ENCODE peak calls at places on chromosomes 6 and 20, in nine cellular contexts. Q is transverse colon, D is dorsolateral prefrontal cortex, O is Peyer's patch, S is AG04450, M is esophagus muscularis mucosa, H is stomach, P is GM23338, T is left lung. B is an unnamed sample.

GRCh38 chr6:156347251-156348049 is 429.7 kb upstream of the ARID1B start:
- DNase-seq in Q (no peak), D (no peak), O (no peak), S (peak), M (peak), H (no peak), P (no peak), T (no peak), B (no peak)

GRCh38 chr20:54103067-54103761 is 32.8 kb upstream of the BCAS1 start:
- DNase-seq in Q (peak), D (no peak), O (peak), S (no peak), M (no peak), H (peak), P (peak), T (peak), B (peak)

GRCh38 chr20:50527068-50527605 is 17.0 kb downstream of the PTPN1 start:
- DNase-seq in Q (no peak), D (no peak), O (no peak), S (no peak), M (peak), H (no peak), P (no peak), T (no peak), B (no peak)

GRCh38 chr6:81894788-81895221 is 142.3 kb upstream of the TENT5A start:
- DNase-seq in Q (no peak), D (peak), O (no peak), S (no peak), M (no peak), H (no peak), P (no peak), T (no peak), B (no peak)

GRCh38 chr6:24980507-24981384 is 45.0 kb upstream of the RIPOR2 start:
- DNase-seq in Q (no peak), D (no peak), O (no peak), S (no peak), M (no peak), H (no peak), P (peak), T (no peak), B (no peak)

GRCh38 chr20:62961310-62961783 is 8.8 kb downstream of the SLC17A9 start:
- DNase-seq in Q (no peak), D (no peak), O (no peak), S (no peak), M (no peak), H (no peak), P (no peak), T (peak), B (no peak)

GRCh38 chr6:19837511-19838441 is 606 bp downstream of the ID4 start:
- DNase-seq in Q (peak), D (no peak), O (no peak), S (no peak), M (no peak), H (peak), P (peak), T (peak), B (peak)

GRCh38 chr6:2259002-2259494 is 13.6 kb upstream of the GMDS start:
- DNase-seq in Q (peak), D (no peak), O (no peak), S (no peak), M (peak), H (peak), P (no peak), T (no peak), B (no peak)

GRCh38 chr6:32153252-32153834 is 598 bp upstream of the PPT2 start:
- DNase-seq in Q (no peak), D (no peak), O (peak), S (no peak), M (no peak), H (peak), P (peak), T (no peak), B (peak)

GRCh38 chr6:78947962-78948361 is 80.6 kb downstream of the IRAK1BP1 start:
- DNase-seq in Q (no peak), D (no peak), O (no peak), S (peak), M (no peak), H (no peak), P (no peak), T (no peak), B (no peak)

GRCh38 chr6:53986165-53986720 is 125.0 kb upstream of the MLIP start:
- DNase-seq in Q (peak), D (no peak), O (no peak), S (peak), M (no peak), H (no peak), P (peak), T (no peak), B (no peak)

GRCh38 chr20:45892049-45892816 is 1.1 kb downstream of the CTSA start:
- DNase-seq in Q (peak), D (no peak), O (no peak), S (no peak), M (no peak), H (peak), P (peak), T (peak), B (no peak)

GRCh38 chr20:34689486-34689885 is 12.6 kb upstream of the PIGU start:
- DNase-seq in Q (no peak), D (no peak), O (no peak), S (no peak), M (no peak), H (no peak), P (no peak), T (no peak), B (no peak)

GRCh38 chr6:7200598-7201443 is 93.1 kb downstream of the RREB1 start:
- DNase-seq in Q (peak), D (no peak), O (no peak), S (no peak), M (no peak), H (peak), P (no peak), T (no peak), B (peak)

GRCh38 chr20:48845000-48845399 is 17.2 kb upstream of the PREX1 start:
- DNase-seq in Q (no peak), D (no peak), O (no peak), S (no peak), M (no peak), H (no peak), P (no peak), T (no peak), B (no peak)

GRCh38 chr20:63740501-63741353 is 1.2 kb downstream of the SLC2A4RG start:
- DNase-seq in Q (peak), D (no peak), O (peak), S (peak), M (peak), H (peak), P (peak), T (peak), B (peak)

GRCh38 chr6:43733471-43734293 is 36.3 kb upstream of the VEGFA start:
- DNase-seq in Q (no peak), D (no peak), O (peak), S (no peak), M (no peak), H (peak), P (no peak), T (no peak), B (no peak)

GRCh38 chr20:57629976-57630525 is 9.8 kb upstream of the ZBP1 start:
- DNase-seq in Q (no peak), D (no peak), O (peak), S (no peak), M (no peak), H (no peak), P (no peak), T (no peak), B (no peak)

GRCh38 chr6:35730745-35731413 is 6.0 kb upstream of the ARMC12 start:
- DNase-seq in Q (no peak), D (no peak), O (no peak), S (no peak), M (no peak), H (no peak), P (no peak), T (no peak), B (no peak)

GRCh38 chr6:166955865-166956443 is 396 bp downstream of the RNASET2 start:
- DNase-seq in Q (no peak), D (no peak), O (no peak), S (no peak), M (no peak), H (peak), P (peak), T (no peak), B (no peak)

GRCh38 chr20:11108102-11108842 is 434.5 kb upstream of the JAG1 start:
- DNase-seq in Q (no peak), D (no peak), O (no peak), S (no peak), M (no peak), H (no peak), P (peak), T (no peak), B (no peak)

DNA sequence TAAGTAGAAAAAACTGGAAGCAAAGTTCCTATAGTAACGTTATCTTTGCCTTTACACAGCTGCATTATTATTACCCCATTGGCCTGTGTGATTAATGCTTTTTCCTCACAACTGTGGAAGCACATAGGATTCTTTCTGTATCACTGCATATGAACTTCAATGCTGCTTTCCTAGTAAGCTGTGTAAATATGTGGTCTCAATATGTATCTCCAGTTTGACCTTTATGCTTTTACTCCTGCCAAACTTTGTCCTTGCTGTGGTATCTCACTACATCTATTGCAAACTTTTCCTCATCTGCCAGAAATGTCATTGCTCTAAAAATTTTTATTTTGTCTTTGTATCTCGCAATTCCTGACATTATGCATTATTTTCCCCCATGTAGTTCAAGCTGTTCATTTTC is 168.6 kb downstream of the ZFAND3 start:
- DNase-seq in Q (no peak), D (no peak), O (no peak), S (peak), M (no peak), H (no peak), P (no peak), T (no peak), B (no peak)
- H3K27ac ChIP-seq in Q (no peak), D (no peak), O (no peak), S (no peak), M (peak), H (no peak), P (no peak), T (no peak), B (no peak)

GRCh38 chr20:41170386-41171105 is 33.2 kb downstream of the PLCG1 start:
- DNase-seq in Q (peak), D (no peak), O (no peak), S (no peak), M (no peak), H (no peak), P (no peak), T (no peak), B (no peak)
- TF ChIP-seq CTCF in Q (no peak), D (no peak), O (no peak), S (no peak), M (no peak), H (no peak), P (no peak), T (no peak), B (no peak)

GRCh38 chr6:41756354-41756753 is 9.2 kb upstream of the PGC start:
- DNase-seq in Q (no peak), D (no peak), O (no peak), S (no peak), M (no peak), H (peak), P (no peak), T (no peak), B (no peak)
- H3K27ac ChIP-seq in Q (no peak), D (no peak), O (no peak), S (no peak), M (no peak), H (peak), P (no peak), T (no peak), B (no peak)

GRCh38 chr6:30557683-30557981 is 537 bp downstream of the PRR3 start:
- DNase-seq in Q (no peak), D (no peak), O (no peak), S (no peak), M (no peak), H (no peak), P (no peak), T (no peak), B (no peak)

GRCh38 chr6:30555428-30556005 is 772 bp downstream of the GNL1 start:
- DNase-seq in Q (peak), D (no peak), O (peak), S (no peak), M (no peak), H (peak), P (peak), T (peak), B (peak)

GRCh38 chr6:30556964-30557682 is at the start of gene PRR3:
- DNase-seq in Q (peak), D (peak), O (peak), S (peak), M (peak), H (peak), P (peak), T (peak), B (peak)

GRCh38 chr6:30556006-30556713 is at the start of gene GNL1:
- DNase-seq in Q (peak), D (peak), O (peak), S (peak), M (peak), H (peak), P (peak), T (peak), B (peak)

GRCh38 chr6:30556714-30556963 is 350 bp upstream of the GNL1 start:
- DNase-seq in Q (peak), D (no peak), O (peak), S (no peak), M (peak), H (peak), P (peak), T (peak), B (peak)
- TF ChIP-seq CTCF in Q (no peak), D (no peak), O (no peak), S (no peak), M (no peak), H (no peak), P (no peak), T (no peak), B (no peak)

DNA sequence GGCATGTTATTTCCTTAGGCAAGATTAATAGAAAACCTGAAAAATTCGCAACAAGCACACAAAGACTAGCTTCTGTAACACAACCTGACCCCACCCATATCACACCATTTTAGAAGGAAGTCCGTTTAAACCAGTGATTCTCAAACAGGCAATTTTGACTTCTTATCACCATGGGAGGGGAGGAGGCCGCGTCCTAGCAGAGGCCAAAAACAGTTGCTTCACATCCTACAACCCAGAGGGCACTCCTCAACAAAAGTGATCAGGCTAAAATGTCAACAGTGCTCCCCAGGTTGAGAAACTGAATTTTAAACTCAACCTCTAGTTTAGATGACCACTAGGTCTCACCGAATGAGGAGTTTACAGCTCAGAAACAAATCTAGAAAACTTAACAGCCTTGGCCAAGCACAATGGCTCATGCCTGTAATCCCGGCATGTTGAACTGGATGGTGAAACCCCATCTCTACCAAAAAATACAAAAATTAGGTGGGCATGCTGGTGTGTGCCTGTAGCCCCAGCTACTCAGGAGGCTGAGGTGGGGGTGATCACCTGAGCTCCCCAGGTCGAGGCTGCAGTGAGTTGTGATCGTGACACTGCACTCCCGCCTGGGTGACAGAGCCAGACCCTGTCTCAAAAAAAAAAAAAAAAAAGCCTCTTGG is 3.4 kb downstream of the SNX5 start:
- DNase-seq in Q (no peak), D (no peak), O (no peak), S (no peak), M (no peak), H (no peak), P (peak), T (no peak), B (no peak)
- H3K27ac ChIP-seq in Q (peak), D (no peak), O (peak), S (peak), M (peak), H (peak), P (peak), T (peak), B (no peak)

DNA sequence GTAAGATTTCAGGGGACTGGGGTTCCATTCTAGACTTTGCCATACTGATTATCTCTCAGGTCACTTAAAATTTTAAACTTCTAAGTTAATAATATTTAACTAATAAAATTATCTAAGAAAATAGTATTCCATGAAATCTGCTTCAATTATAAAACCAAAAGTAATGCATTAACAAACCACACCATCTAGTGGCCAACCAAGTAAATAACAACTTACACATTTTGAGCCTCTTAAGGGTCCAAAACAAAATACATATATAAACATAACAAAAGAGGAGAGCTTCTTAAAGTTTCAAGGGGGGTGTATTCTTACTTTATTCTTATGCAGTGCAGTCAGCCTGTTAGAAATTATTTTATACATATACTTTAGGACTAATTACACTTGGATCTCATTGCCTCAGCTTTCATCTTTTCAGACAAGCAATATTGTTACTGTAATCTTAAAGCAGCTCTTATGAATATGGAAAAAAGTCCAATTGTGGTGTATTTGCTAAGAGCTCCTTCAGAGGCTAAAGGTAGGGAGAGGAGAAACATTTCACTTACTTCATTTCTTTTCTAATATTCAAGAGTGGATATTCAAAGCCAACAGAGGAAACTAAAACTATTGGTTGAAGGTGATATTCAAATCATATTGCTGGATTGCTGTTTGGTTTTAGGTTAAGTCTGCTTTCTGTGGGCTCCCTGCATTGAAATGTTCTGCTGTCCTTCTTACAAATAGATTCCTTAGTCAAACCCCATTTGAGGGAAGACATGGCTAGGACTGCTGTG is 199.7 kb upstream of the SIM1 start:
- DNase-seq in Q (no peak), D (no peak), O (no peak), S (peak), M (no peak), H (no peak), P (peak), T (no peak), B (no peak)
- TF ChIP-seq CTCF in Q (peak), D (peak), O (peak), S (peak), M (peak), H (peak), P (peak), T (peak), B (peak)

GRCh38 chr6:151891524-151891923 is 84.0 kb downstream of the ESR1 start:
- DNase-seq in Q (no peak), D (no peak), O (no peak), S (no peak), M (no peak), H (no peak), P (no peak), T (no peak), B (no peak)
- H3K27ac ChIP-seq in Q (no peak), D (no peak), O (no peak), S (no peak), M (no peak), H (no peak), P (no peak), T (no peak), B (no peak)

GRCh38 chr6:46251583-46252339 is 81.0 kb upstream of the ENPP5 start:
- DNase-seq in Q (no peak), D (no peak), O (no peak), S (no peak), M (no peak), H (no peak), P (no peak), T (no peak), B (no peak)
- TF ChIP-seq CTCF in Q (no peak), D (no peak), O (no peak), S (no peak), M (no peak), H (no peak), P (no peak), T (no peak), B (no peak)

B was measured in pancreas.